ENCODE peak calls at places on chromosomes 5 and 9, in seven cellular contexts. I is ELR, E is cardiac fibroblast, G is NT2/D1, Q is Kasumi-1, D is lower leg skin, N is T1000. U is an unnamed sample.

GRCh38 chr5:150789943-150790611 is 11.5 kb downstream of the SMIM3 start:
- DNase-seq in N (peak), Q (peak), D (peak), E (peak), I (peak), G (peak), U (no peak)

GRCh38 chr5:172453206-172453985 is 929 bp downstream of the SH3PXD2B start:
- DNase-seq in I (peak), N (no peak), Q (peak), D (no peak), E (peak), G (peak), U (no peak)

GRCh38 chr5:146765089-146765832 is 113.3 kb downstream of the PPP2R2B start:
- DNase-seq in G (no peak), E (no peak), Q (no peak), D (no peak), I (no peak), N (no peak), U (no peak)

GRCh38 chr5:149198148-149198547 is 56.9 kb downstream of the ABLIM3 start:
- DNase-seq in G (no peak), E (no peak), D (no peak), Q (no peak), I (no peak), N (no peak), U (no peak)

GRCh38 chr9:17614929-17615328 is 36.1 kb downstream of the SH3GL2 start:
- DNase-seq in Q (no peak), I (peak), G (no peak), D (no peak), E (no peak), N (no peak), U (no peak)

GRCh38 chr5:116806879-116807278 is 232.3 kb upstream of the SEMA6A start:
- DNase-seq in G (no peak), I (no peak), N (no peak), E (no peak), Q (no peak), D (no peak), U (no peak)

GRCh38 chr9:131423171-131423581 is 29.3 kb downstream of the PRRC2B start:
- DNase-seq in E (peak), G (no peak), D (peak), N (peak), I (peak), Q (no peak), U (peak)

GRCh38 chr9:37309136-37309535 is 113.4 kb upstream of the GRHPR start:
- DNase-seq in E (no peak), N (no peak), I (peak), Q (no peak), G (peak), D (no peak), U (no peak)

GRCh38 chr9:109817846-109818472 is 38.0 kb downstream of the PALM2AKAP2 start:
- DNase-seq in Q (peak), N (peak), G (peak), E (peak), D (peak), I (peak), U (peak)

GRCh38 chr5:73435640-73436534 is 12.7 kb downstream of the FOXD1 start:
- DNase-seq in I (no peak), G (no peak), N (no peak), D (no peak), Q (no peak), E (no peak), U (no peak)

U was measured in pons.